ENCODE peak calls at places on chromosomes 1 and 21, in eight cellular contexts. One of them, this sample, is unnamed.
A peak's percentile ranks its signal among the peaks of the same experiment; 100 is the strongest.

GRCh38 chr1:11738783-11739182 is 2.8 kb downstream of the AGTRAP start:
- DNase-seq in activated T-helper 1 cell treated with anti-CD3 and anti-CD28 coated beads, Interleukin-12 subunit alpha, Interleukin-12 subunit beta, Interleukin-2, Interleukin-4 antibody, amounts not matched to agents 30 ng/mL and 10 ng/mL and 1 ng/mL, durations not matched to agents 14 hours and 24 hours and 36 hours: no peak
- DNase-seq in Ammon's horn: no peak
- DNase-seq in left colon: no peak
- DNase-seq in NCI-H2081: no peak
- DNase-seq in B cell: no peak
- DNase-seq in endodermal cell: no peak
- DNase-seq in neural crest cell: no peak
- DNase-seq in this sample: no peak

GRCh38 chr1:96525657-96526613 is 195.6 kb upstream of the PTBP2 start:
- DNase-seq in activated T-helper 1 cell treated with anti-CD3 and anti-CD28 coated beads, Interleukin-12 subunit alpha, Interleukin-12 subunit beta, Interleukin-2, Interleukin-4 antibody, amounts not matched to agents 30 ng/mL and 10 ng/mL and 1 ng/mL, durations not matched to agents 14 hours and 24 hours and 36 hours: no peak
- DNase-seq in Ammon's horn: no peak
- DNase-seq in left colon: no peak
- DNase-seq in NCI-H2081: no peak
- DNase-seq in B cell: no peak
- DNase-seq in endodermal cell: no peak
- DNase-seq in neural crest cell: no peak
- DNase-seq in this sample: no peak

GRCh38 chr1:22317920-22318243 is 133.8 kb upstream of the ZBTB40 start:
- DNase-seq in activated T-helper 1 cell treated with anti-CD3 and anti-CD28 coated beads, Interleukin-12 subunit alpha, Interleukin-12 subunit beta, Interleukin-2, Interleukin-4 antibody, amounts not matched to agents 30 ng/mL and 10 ng/mL and 1 ng/mL, durations not matched to agents 14 hours and 24 hours and 36 hours: no peak
- DNase-seq in Ammon's horn: no peak
- DNase-seq in left colon: no peak
- DNase-seq in NCI-H2081: no peak
- DNase-seq in B cell: no peak
- DNase-seq in endodermal cell: no peak
- DNase-seq in neural crest cell: no peak
- DNase-seq in this sample: no peak

GRCh38 chr1:26468911-26469310 is 3.3 kb upstream of the HMGN2 start:
- DNase-seq in activated T-helper 1 cell treated with anti-CD3 and anti-CD28 coated beads, Interleukin-12 subunit alpha, Interleukin-12 subunit beta, Interleukin-2, Interleukin-4 antibody, amounts not matched to agents 30 ng/mL and 10 ng/mL and 1 ng/mL, durations not matched to agents 14 hours and 24 hours and 36 hours: no peak
- DNase-seq in Ammon's horn: peak; percentile 65
- DNase-seq in left colon: peak; percentile 59
- DNase-seq in NCI-H2081: peak; percentile 75
- DNase-seq in B cell: no peak
- DNase-seq in endodermal cell: no peak
- DNase-seq in neural crest cell: no peak
- DNase-seq in this sample: no peak

GRCh38 chr1:65577278-65577677 is 156.8 kb downstream of the LEPR start:
- DNase-seq in activated T-helper 1 cell treated with anti-CD3 and anti-CD28 coated beads, Interleukin-12 subunit alpha, Interleukin-12 subunit beta, Interleukin-2, Interleukin-4 antibody, amounts not matched to agents 30 ng/mL and 10 ng/mL and 1 ng/mL, durations not matched to agents 14 hours and 24 hours and 36 hours: no peak
- DNase-seq in Ammon's horn: no peak
- DNase-seq in left colon: no peak
- DNase-seq in NCI-H2081: no peak
- DNase-seq in B cell: no peak
- DNase-seq in endodermal cell: no peak
- DNase-seq in neural crest cell: no peak
- DNase-seq in this sample: no peak

GRCh38 chr1:224175615-224176014 is 7.4 kb upstream of the DEGS1 start:
- DNase-seq in activated T-helper 1 cell treated with anti-CD3 and anti-CD28 coated beads, Interleukin-12 subunit alpha, Interleukin-12 subunit beta, Interleukin-2, Interleukin-4 antibody, amounts not matched to agents 30 ng/mL and 10 ng/mL and 1 ng/mL, durations not matched to agents 14 hours and 24 hours and 36 hours: no peak
- DNase-seq in Ammon's horn: peak; percentile 61
- DNase-seq in left colon: peak; percentile 47
- DNase-seq in NCI-H2081: no peak
- DNase-seq in B cell: no peak
- DNase-seq in endodermal cell: peak; percentile 84
- DNase-seq in neural crest cell: peak; percentile 46
- DNase-seq in this sample: no peak

GRCh38 chr1:29120955-29121485 is 2.7 kb downstream of the TMEM200B start:
- DNase-seq in activated T-helper 1 cell treated with anti-CD3 and anti-CD28 coated beads, Interleukin-12 subunit alpha, Interleukin-12 subunit beta, Interleukin-2, Interleukin-4 antibody, amounts not matched to agents 30 ng/mL and 10 ng/mL and 1 ng/mL, durations not matched to agents 14 hours and 24 hours and 36 hours: peak; percentile 60
- DNase-seq in Ammon's horn: no peak
- DNase-seq in left colon: peak; percentile 38
- DNase-seq in NCI-H2081: no peak
- DNase-seq in B cell: peak; percentile 79
- DNase-seq in endodermal cell: peak; percentile 94
- DNase-seq in neural crest cell: peak; percentile 64
- DNase-seq in this sample: peak; percentile 81

GRCh38 chr1:229270547-229271447 is at the start of gene RAB4A:
- DNase-seq in activated T-helper 1 cell treated with anti-CD3 and anti-CD28 coated beads, Interleukin-12 subunit alpha, Interleukin-12 subunit beta, Interleukin-2, Interleukin-4 antibody, amounts not matched to agents 30 ng/mL and 10 ng/mL and 1 ng/mL, durations not matched to agents 14 hours and 24 hours and 36 hours: peak; percentile 78
- DNase-seq in Ammon's horn: peak; percentile 90
- DNase-seq in left colon: peak; percentile 87
- DNase-seq in NCI-H2081: peak; percentile 93
- DNase-seq in B cell: peak; percentile 92
- DNase-seq in endodermal cell: peak; percentile 92
- DNase-seq in neural crest cell: peak; percentile 73
- DNase-seq in this sample: peak; percentile 83

GRCh38 chr1:153567621-153568366 is 2.1 kb upstream of the S100A2 start:
- DNase-seq in activated T-helper 1 cell treated with anti-CD3 and anti-CD28 coated beads, Interleukin-12 subunit alpha, Interleukin-12 subunit beta, Interleukin-2, Interleukin-4 antibody, amounts not matched to agents 30 ng/mL and 10 ng/mL and 1 ng/mL, durations not matched to agents 14 hours and 24 hours and 36 hours: no peak
- DNase-seq in Ammon's horn: no peak
- DNase-seq in left colon: no peak
- DNase-seq in NCI-H2081: no peak
- DNase-seq in B cell: no peak
- DNase-seq in endodermal cell: peak; percentile 80
- DNase-seq in neural crest cell: no peak
- DNase-seq in this sample: peak; percentile 67

GRCh38 chr1:17892225-17892624 is 137.1 kb downstream of the ACTL8 start:
- DNase-seq in activated T-helper 1 cell treated with anti-CD3 and anti-CD28 coated beads, Interleukin-12 subunit alpha, Interleukin-12 subunit beta, Interleukin-2, Interleukin-4 antibody, amounts not matched to agents 30 ng/mL and 10 ng/mL and 1 ng/mL, durations not matched to agents 14 hours and 24 hours and 36 hours: no peak
- DNase-seq in Ammon's horn: no peak
- DNase-seq in left colon: no peak
- DNase-seq in NCI-H2081: peak; percentile 52
- DNase-seq in B cell: no peak
- DNase-seq in endodermal cell: peak; percentile 13
- DNase-seq in neural crest cell: no peak
- DNase-seq in this sample: no peak

GRCh38 chr1:219771039-219771438 is 157.3 kb downstream of the SLC30A10 start:
- DNase-seq in activated T-helper 1 cell treated with anti-CD3 and anti-CD28 coated beads, Interleukin-12 subunit alpha, Interleukin-12 subunit beta, Interleukin-2, Interleukin-4 antibody, amounts not matched to agents 30 ng/mL and 10 ng/mL and 1 ng/mL, durations not matched to agents 14 hours and 24 hours and 36 hours: no peak
- DNase-seq in Ammon's horn: no peak
- DNase-seq in left colon: no peak
- DNase-seq in NCI-H2081: no peak
- DNase-seq in B cell: no peak
- DNase-seq in endodermal cell: peak; percentile 61
- DNase-seq in neural crest cell: no peak
- DNase-seq in this sample: no peak

GRCh38 chr1:183487686-183488442 is 15.6 kb downstream of the SMG7 start:
- DNase-seq in activated T-helper 1 cell treated with anti-CD3 and anti-CD28 coated beads, Interleukin-12 subunit alpha, Interleukin-12 subunit beta, Interleukin-2, Interleukin-4 antibody, amounts not matched to agents 30 ng/mL and 10 ng/mL and 1 ng/mL, durations not matched to agents 14 hours and 24 hours and 36 hours: no peak
- DNase-seq in Ammon's horn: no peak
- DNase-seq in left colon: no peak
- DNase-seq in NCI-H2081: no peak
- DNase-seq in B cell: no peak
- DNase-seq in endodermal cell: no peak
- DNase-seq in neural crest cell: no peak
- DNase-seq in this sample: no peak

GRCh38 chr1:57165546-57165945 is 199.7 kb upstream of the C8B start:
- DNase-seq in activated T-helper 1 cell treated with anti-CD3 and anti-CD28 coated beads, Interleukin-12 subunit alpha, Interleukin-12 subunit beta, Interleukin-2, Interleukin-4 antibody, amounts not matched to agents 30 ng/mL and 10 ng/mL and 1 ng/mL, durations not matched to agents 14 hours and 24 hours and 36 hours: no peak
- DNase-seq in Ammon's horn: no peak
- DNase-seq in left colon: no peak
- DNase-seq in NCI-H2081: no peak
- DNase-seq in B cell: no peak
- DNase-seq in endodermal cell: no peak
- DNase-seq in neural crest cell: no peak
- DNase-seq in this sample: no peak

GRCh38 chr1:3618904-3619671 is 5.7 kb upstream of the TPRG1L start:
- DNase-seq in activated T-helper 1 cell treated with anti-CD3 and anti-CD28 coated beads, Interleukin-12 subunit alpha, Interleukin-12 subunit beta, Interleukin-2, Interleukin-4 antibody, amounts not matched to agents 30 ng/mL and 10 ng/mL and 1 ng/mL, durations not matched to agents 14 hours and 24 hours and 36 hours: peak; percentile 61
- DNase-seq in Ammon's horn: peak; percentile 86
- DNase-seq in left colon: peak; percentile 68
- DNase-seq in NCI-H2081: peak; percentile 61
- DNase-seq in B cell: peak; percentile 86
- DNase-seq in endodermal cell: peak; percentile 91
- DNase-seq in neural crest cell: peak; percentile 79
- DNase-seq in this sample: peak; percentile 75

GRCh38 chr1:43147625-43148319 is 24.3 kb downstream of the EBNA1BP2 start:
- DNase-seq in activated T-helper 1 cell treated with anti-CD3 and anti-CD28 coated beads, Interleukin-12 subunit alpha, Interleukin-12 subunit beta, Interleukin-2, Interleukin-4 antibody, amounts not matched to agents 30 ng/mL and 10 ng/mL and 1 ng/mL, durations not matched to agents 14 hours and 24 hours and 36 hours: peak; percentile 14
- DNase-seq in Ammon's horn: peak; percentile 80
- DNase-seq in left colon: peak; percentile 51
- DNase-seq in NCI-H2081: peak; percentile 89
- DNase-seq in B cell: peak; percentile 14
- DNase-seq in endodermal cell: peak; percentile 100
- DNase-seq in neural crest cell: peak; percentile 95
- DNase-seq in this sample: peak; percentile 23

GRCh38 chr1:201153474-201154388 is 543 bp downstream of the TMEM9 start:
- DNase-seq in activated T-helper 1 cell treated with anti-CD3 and anti-CD28 coated beads, Interleukin-12 subunit alpha, Interleukin-12 subunit beta, Interleukin-2, Interleukin-4 antibody, amounts not matched to agents 30 ng/mL and 10 ng/mL and 1 ng/mL, durations not matched to agents 14 hours and 24 hours and 36 hours: no peak
- DNase-seq in Ammon's horn: no peak
- DNase-seq in left colon: no peak
- DNase-seq in NCI-H2081: peak; percentile 69
- DNase-seq in B cell: no peak
- DNase-seq in endodermal cell: no peak
- DNase-seq in neural crest cell: no peak
- DNase-seq in this sample: no peak

GRCh38 chr1:183093821-183094287 is 70.6 kb downstream of the LAMC1 start:
- DNase-seq in activated T-helper 1 cell treated with anti-CD3 and anti-CD28 coated beads, Interleukin-12 subunit alpha, Interleukin-12 subunit beta, Interleukin-2, Interleukin-4 antibody, amounts not matched to agents 30 ng/mL and 10 ng/mL and 1 ng/mL, durations not matched to agents 14 hours and 24 hours and 36 hours: no peak
- DNase-seq in Ammon's horn: no peak
- DNase-seq in left colon: no peak
- DNase-seq in NCI-H2081: no peak
- DNase-seq in B cell: no peak
- DNase-seq in endodermal cell: peak; percentile 65
- DNase-seq in neural crest cell: no peak
- DNase-seq in this sample: no peak

GRCh38 chr1:155250633-155251449 is 4.4 kb downstream of the ENTREP3 start:
- DNase-seq in activated T-helper 1 cell treated with anti-CD3 and anti-CD28 coated beads, Interleukin-12 subunit alpha, Interleukin-12 subunit beta, Interleukin-2, Interleukin-4 antibody, amounts not matched to agents 30 ng/mL and 10 ng/mL and 1 ng/mL, durations not matched to agents 14 hours and 24 hours and 36 hours: peak; percentile 92
- DNase-seq in Ammon's horn: peak; percentile 96
- DNase-seq in left colon: peak; percentile 91
- DNase-seq in NCI-H2081: peak; percentile 95
- DNase-seq in B cell: peak; percentile 97
- DNase-seq in endodermal cell: peak; percentile 99
- DNase-seq in neural crest cell: peak; percentile 99
- DNase-seq in this sample: peak; percentile 98

GRCh38 chr1:84510668-84511067 is 4.3 kb upstream of the GNG5 start:
- DNase-seq in activated T-helper 1 cell treated with anti-CD3 and anti-CD28 coated beads, Interleukin-12 subunit alpha, Interleukin-12 subunit beta, Interleukin-2, Interleukin-4 antibody, amounts not matched to agents 30 ng/mL and 10 ng/mL and 1 ng/mL, durations not matched to agents 14 hours and 24 hours and 36 hours: no peak
- DNase-seq in Ammon's horn: no peak
- DNase-seq in left colon: no peak
- DNase-seq in NCI-H2081: no peak
- DNase-seq in B cell: no peak
- DNase-seq in endodermal cell: no peak
- DNase-seq in neural crest cell: no peak
- DNase-seq in this sample: no peak

GRCh38 chr1:244138399-244138798 is 87.3 kb downstream of the ZBTB18 start:
- DNase-seq in activated T-helper 1 cell treated with anti-CD3 and anti-CD28 coated beads, Interleukin-12 subunit alpha, Interleukin-12 subunit beta, Interleukin-2, Interleukin-4 antibody, amounts not matched to agents 30 ng/mL and 10 ng/mL and 1 ng/mL, durations not matched to agents 14 hours and 24 hours and 36 hours: no peak
- DNase-seq in Ammon's horn: no peak
- DNase-seq in left colon: no peak
- DNase-seq in NCI-H2081: no peak
- DNase-seq in B cell: no peak
- DNase-seq in endodermal cell: no peak
- DNase-seq in neural crest cell: no peak
- DNase-seq in this sample: no peak

GRCh38 chr1:236150291-236150940 is 8.1 kb downstream of the GPR137B start:
- DNase-seq in activated T-helper 1 cell treated with anti-CD3 and anti-CD28 coated beads, Interleukin-12 subunit alpha, Interleukin-12 subunit beta, Interleukin-2, Interleukin-4 antibody, amounts not matched to agents 30 ng/mL and 10 ng/mL and 1 ng/mL, durations not matched to agents 14 hours and 24 hours and 36 hours: no peak
- DNase-seq in Ammon's horn: no peak
- DNase-seq in left colon: no peak
- DNase-seq in NCI-H2081: no peak
- DNase-seq in B cell: no peak
- DNase-seq in endodermal cell: no peak
- DNase-seq in neural crest cell: no peak
- DNase-seq in this sample: no peak

GRCh38 chr21:35646606-35647005 is 413.7 kb downstream of the SETD4 start:
- DNase-seq in activated T-helper 1 cell treated with anti-CD3 and anti-CD28 coated beads, Interleukin-12 subunit alpha, Interleukin-12 subunit beta, Interleukin-2, Interleukin-4 antibody, amounts not matched to agents 30 ng/mL and 10 ng/mL and 1 ng/mL, durations not matched to agents 14 hours and 24 hours and 36 hours: no peak
- DNase-seq in Ammon's horn: no peak
- DNase-seq in left colon: no peak
- DNase-seq in NCI-H2081: no peak
- DNase-seq in B cell: no peak
- DNase-seq in endodermal cell: no peak
- DNase-seq in neural crest cell: no peak
- DNase-seq in this sample: no peak

GRCh38 chr1:61428146-61428545 is 296.8 kb downstream of the TM2D1 start:
- DNase-seq in activated T-helper 1 cell treated with anti-CD3 and anti-CD28 coated beads, Interleukin-12 subunit alpha, Interleukin-12 subunit beta, Interleukin-2, Interleukin-4 antibody, amounts not matched to agents 30 ng/mL and 10 ng/mL and 1 ng/mL, durations not matched to agents 14 hours and 24 hours and 36 hours: no peak
- DNase-seq in Ammon's horn: no peak
- DNase-seq in left colon: no peak
- DNase-seq in NCI-H2081: no peak
- DNase-seq in B cell: no peak
- DNase-seq in endodermal cell: no peak
- DNase-seq in neural crest cell: no peak
- DNase-seq in this sample: no peak

GRCh38 chr1:28526886-28527285 is 21.0 kb downstream of the RCC1 start:
- DNase-seq in activated T-helper 1 cell treated with anti-CD3 and anti-CD28 coated beads, Interleukin-12 subunit alpha, Interleukin-12 subunit beta, Interleukin-2, Interleukin-4 antibody, amounts not matched to agents 30 ng/mL and 10 ng/mL and 1 ng/mL, durations not matched to agents 14 hours and 24 hours and 36 hours: no peak
- DNase-seq in Ammon's horn: no peak
- DNase-seq in left colon: no peak
- DNase-seq in NCI-H2081: no peak
- DNase-seq in B cell: no peak
- DNase-seq in endodermal cell: no peak
- DNase-seq in neural crest cell: no peak
- DNase-seq in this sample: no peak

GRCh38 chr1:36089393-36090121 is 865 bp downstream of the ADPRS start:
- DNase-seq in activated T-helper 1 cell treated with anti-CD3 and anti-CD28 coated beads, Interleukin-12 subunit alpha, Interleukin-12 subunit beta, Interleukin-2, Interleukin-4 antibody, amounts not matched to agents 30 ng/mL and 10 ng/mL and 1 ng/mL, durations not matched to agents 14 hours and 24 hours and 36 hours: no peak
- DNase-seq in Ammon's horn: no peak
- DNase-seq in left colon: no peak
- DNase-seq in NCI-H2081: no peak
- DNase-seq in B cell: no peak
- DNase-seq in endodermal cell: peak; percentile 73
- DNase-seq in neural crest cell: no peak
- DNase-seq in this sample: no peak

GRCh38 chr1:56993355-56993985 is 27.7 kb upstream of the C8B start:
- DNase-seq in activated T-helper 1 cell treated with anti-CD3 and anti-CD28 coated beads, Interleukin-12 subunit alpha, Interleukin-12 subunit beta, Interleukin-2, Interleukin-4 antibody, amounts not matched to agents 30 ng/mL and 10 ng/mL and 1 ng/mL, durations not matched to agents 14 hours and 24 hours and 36 hours: no peak
- DNase-seq in Ammon's horn: no peak
- DNase-seq in left colon: no peak
- DNase-seq in NCI-H2081: no peak
- DNase-seq in B cell: no peak
- DNase-seq in endodermal cell: no peak
- DNase-seq in neural crest cell: no peak
- DNase-seq in this sample: no peak

GRCh38 chr1:64516803-64517568 is 47.1 kb downstream of the CACHD1 start:
- DNase-seq in activated T-helper 1 cell treated with anti-CD3 and anti-CD28 coated beads, Interleukin-12 subunit alpha, Interleukin-12 subunit beta, Interleukin-2, Interleukin-4 antibody, amounts not matched to agents 30 ng/mL and 10 ng/mL and 1 ng/mL, durations not matched to agents 14 hours and 24 hours and 36 hours: no peak
- DNase-seq in Ammon's horn: no peak
- DNase-seq in left colon: no peak
- DNase-seq in NCI-H2081: no peak
- DNase-seq in B cell: no peak
- DNase-seq in endodermal cell: no peak
- DNase-seq in neural crest cell: no peak
- DNase-seq in this sample: no peak

GRCh38 chr1:62271932-62272728 is 47.1 kb downstream of the KANK4 start:
- DNase-seq in activated T-helper 1 cell treated with anti-CD3 and anti-CD28 coated beads, Interleukin-12 subunit alpha, Interleukin-12 subunit beta, Interleukin-2, Interleukin-4 antibody, amounts not matched to agents 30 ng/mL and 10 ng/mL and 1 ng/mL, durations not matched to agents 14 hours and 24 hours and 36 hours: peak; percentile 46
- DNase-seq in Ammon's horn: no peak
- DNase-seq in left colon: no peak
- DNase-seq in NCI-H2081: no peak
- DNase-seq in B cell: peak; percentile 17
- DNase-seq in endodermal cell: no peak
- DNase-seq in neural crest cell: no peak
- DNase-seq in this sample: peak; percentile 64

GRCh38 chr1:1440941-1441888 is 5.7 kb downstream of the VWA1 start:
- DNase-seq in activated T-helper 1 cell treated with anti-CD3 and anti-CD28 coated beads, Interleukin-12 subunit alpha, Interleukin-12 subunit beta, Interleukin-2, Interleukin-4 antibody, amounts not matched to agents 30 ng/mL and 10 ng/mL and 1 ng/mL, durations not matched to agents 14 hours and 24 hours and 36 hours: peak; percentile 30
- DNase-seq in Ammon's horn: no peak
- DNase-seq in left colon: peak; percentile 31
- DNase-seq in NCI-H2081: no peak
- DNase-seq in B cell: peak; percentile 77
- DNase-seq in endodermal cell: peak; percentile 76
- DNase-seq in neural crest cell: peak; percentile 61
- DNase-seq in this sample: peak; percentile 62

GRCh38 chr21:27532081-27532480 is 565.2 kb upstream of the ADAMTS5 start:
- DNase-seq in activated T-helper 1 cell treated with anti-CD3 and anti-CD28 coated beads, Interleukin-12 subunit alpha, Interleukin-12 subunit beta, Interleukin-2, Interleukin-4 antibody, amounts not matched to agents 30 ng/mL and 10 ng/mL and 1 ng/mL, durations not matched to agents 14 hours and 24 hours and 36 hours: no peak
- DNase-seq in Ammon's horn: no peak
- DNase-seq in left colon: peak; percentile 24
- DNase-seq in NCI-H2081: no peak
- DNase-seq in B cell: no peak
- DNase-seq in endodermal cell: no peak
- DNase-seq in neural crest cell: no peak
- DNase-seq in this sample: no peak

GRCh38 chr1:169588785-169589485 is 2.7 kb upstream of the F5 start:
- DNase-seq in activated T-helper 1 cell treated with anti-CD3 and anti-CD28 coated beads, Interleukin-12 subunit alpha, Interleukin-12 subunit beta, Interleukin-2, Interleukin-4 antibody, amounts not matched to agents 30 ng/mL and 10 ng/mL and 1 ng/mL, durations not matched to agents 14 hours and 24 hours and 36 hours: no peak
- DNase-seq in Ammon's horn: no peak
- DNase-seq in left colon: no peak
- DNase-seq in NCI-H2081: no peak
- DNase-seq in B cell: no peak
- DNase-seq in endodermal cell: no peak
- DNase-seq in neural crest cell: no peak
- DNase-seq in this sample: no peak

GRCh38 chr1:22206551-22207125 is 63.7 kb upstream of the WNT4 start:
- DNase-seq in activated T-helper 1 cell treated with anti-CD3 and anti-CD28 coated beads, Interleukin-12 subunit alpha, Interleukin-12 subunit beta, Interleukin-2, Interleukin-4 antibody, amounts not matched to agents 30 ng/mL and 10 ng/mL and 1 ng/mL, durations not matched to agents 14 hours and 24 hours and 36 hours: no peak
- DNase-seq in Ammon's horn: no peak
- DNase-seq in left colon: no peak
- DNase-seq in NCI-H2081: no peak
- DNase-seq in B cell: no peak
- DNase-seq in endodermal cell: no peak
- DNase-seq in neural crest cell: no peak
- DNase-seq in this sample: no peak

GRCh38 chr1:113146242-113147072 is 73.5 kb downstream of the LRIG2 start:
- DNase-seq in activated T-helper 1 cell treated with anti-CD3 and anti-CD28 coated beads, Interleukin-12 subunit alpha, Interleukin-12 subunit beta, Interleukin-2, Interleukin-4 antibody, amounts not matched to agents 30 ng/mL and 10 ng/mL and 1 ng/mL, durations not matched to agents 14 hours and 24 hours and 36 hours: peak; percentile 8
- DNase-seq in Ammon's horn: no peak
- DNase-seq in left colon: no peak
- DNase-seq in NCI-H2081: no peak
- DNase-seq in B cell: no peak
- DNase-seq in endodermal cell: no peak
- DNase-seq in neural crest cell: no peak
- DNase-seq in this sample: no peak

GRCh38 chr21:33229776-33230517 is at the start of gene IFNAR2:
- DNase-seq in activated T-helper 1 cell treated with anti-CD3 and anti-CD28 coated beads, Interleukin-12 subunit alpha, Interleukin-12 subunit beta, Interleukin-2, Interleukin-4 antibody, amounts not matched to agents 30 ng/mL and 10 ng/mL and 1 ng/mL, durations not matched to agents 14 hours and 24 hours and 36 hours: peak; percentile 68
- DNase-seq in Ammon's horn: peak; percentile 74
- DNase-seq in left colon: peak; percentile 67
- DNase-seq in NCI-H2081: peak; percentile 40
- DNase-seq in B cell: peak; percentile 84
- DNase-seq in endodermal cell: peak; percentile 94
- DNase-seq in neural crest cell: peak; percentile 72
- DNase-seq in this sample: peak; percentile 57

This sample was measured in stimulated activated naive CD8-positive, alpha-beta T cell treated with anti-CD3 and anti-CD28 coated beads, Interleukin-15, amount 100 ng/mL, for 72 hours.